ENCODE peak calls at places on chromosomes 1 and 21, in ten cellular contexts. E, A, Z, W, Y, N, X, G, D and F are unnamed samples.
A peak's percentile ranks its signal among the peaks of the same experiment; 100 is the strongest.

GRCh38 chr1:16971330-16972209 is 8.8 kb downstream of the MFAP2 start:
- DNase-seq in E (no peak), A (no peak), Z (no peak), W (peak; percentile 71), Y (no peak), N (peak; percentile 46), X (peak; percentile 51), G (no peak), D (no peak), F (no peak)

GRCh38 chr1:54887665-54888071 is 673 bp upstream of the DHCR24 start:
- DNase-seq in E (no peak), A (peak; percentile 15), Z (no peak), W (peak; percentile 37), Y (peak; percentile 41), N (peak; percentile 61), X (peak; percentile 65), G (no peak), D (no peak), F (no peak)

GRCh38 chr1:39761016-39761415 is 10.1 kb downstream of the OXCT2 start:
- DNase-seq in E (peak; percentile 82), A (no peak), Z (no peak), W (no peak), Y (no peak), N (no peak), X (no peak), G (no peak), D (no peak), F (no peak)

GRCh38 chr1:24437631-24438396 is 22.2 kb downstream of the NIPAL3 start:
- DNase-seq in E (no peak), A (no peak), Z (peak; percentile 14), W (no peak), Y (no peak), N (peak; percentile 34), X (no peak), G (no peak), D (no peak), F (no peak)

GRCh38 chr1:102886638-102887037 is 221.7 kb downstream of the COL11A1 start:
- DNase-seq in E (no peak), A (no peak), Z (no peak), W (no peak), Y (no peak), N (no peak), X (no peak), G (no peak), D (no peak), F (no peak)

GRCh38 chr1:229124471-229125198 is 146.3 kb upstream of the RAB4A start:
- DNase-seq in E (no peak), A (no peak), Z (no peak), W (peak; percentile 35), Y (no peak), N (no peak), X (no peak), G (no peak), D (no peak), F (no peak)

GRCh38 chr1:22502167-22502566 is 50.5 kb downstream of the ZBTB40 start:
- DNase-seq in E (no peak), A (no peak), Z (no peak), W (no peak), Y (no peak), N (no peak), X (no peak), G (no peak), D (no peak), F (no peak)

GRCh38 chr1:198638894-198639319 is at the start of gene PTPRC:
- DNase-seq in E (no peak), A (peak; percentile 88), Z (no peak), W (no peak), Y (no peak), N (no peak), X (no peak), G (no peak), D (no peak), F (peak; percentile 62)

DNA sequence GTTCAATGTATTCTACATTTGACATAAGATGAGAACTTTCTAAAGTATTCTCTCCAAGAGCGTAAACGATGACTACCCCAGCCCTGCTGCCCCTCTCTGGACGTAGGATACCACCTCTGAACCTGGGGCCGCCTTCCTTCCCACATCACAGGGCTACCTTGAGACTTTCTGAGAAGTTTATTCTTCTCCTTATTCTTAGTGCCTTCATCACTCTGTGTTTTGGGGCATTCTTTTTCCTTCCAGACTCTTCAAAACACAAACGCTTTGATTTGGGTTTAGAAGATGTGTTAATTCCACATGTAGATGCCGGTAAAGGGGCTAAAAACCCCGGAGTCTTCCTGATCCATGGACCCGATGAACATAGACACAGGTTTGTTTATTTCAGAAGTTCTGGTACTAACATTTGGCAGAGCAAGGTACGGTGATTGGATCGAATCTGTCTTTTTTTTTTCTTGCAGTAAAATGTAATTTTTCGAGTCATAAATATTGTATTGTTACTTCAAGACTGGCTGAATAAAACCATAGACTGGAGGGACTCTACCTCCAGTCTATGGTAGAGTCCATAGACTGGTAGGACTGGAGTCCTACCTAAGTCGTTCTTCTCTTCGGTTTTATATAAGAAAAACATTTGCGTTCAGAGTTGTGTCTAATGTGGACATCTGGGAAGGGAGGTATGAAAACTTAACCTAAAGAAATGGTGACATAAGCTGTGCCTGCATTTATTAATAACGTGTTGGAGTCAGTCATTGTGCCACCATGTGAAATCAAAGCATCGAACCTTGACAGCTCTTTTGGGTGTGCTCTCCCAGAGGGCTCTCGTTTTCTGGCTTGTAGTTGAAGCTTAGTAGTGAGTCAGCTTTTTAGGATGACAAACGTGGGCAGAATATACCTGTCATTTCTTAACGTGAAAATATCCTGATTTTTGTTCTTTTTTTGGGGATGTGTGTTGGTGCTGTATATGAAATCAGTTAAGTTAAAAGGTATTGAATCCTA is 1.2 kb downstream of the MAN1A2 start:
- DNase-seq in E (no peak), A (peak; percentile 63), Z (no peak), W (peak; percentile 12), Y (no peak), N (no peak), X (peak; percentile 43), G (no peak), D (no peak), F (no peak)
- H3K4me3 ChIP-seq in E (peak overlapping the region; percentile 78), A (peak overlapping the region; percentile 88), Z (peak overlapping the region; percentile 96), W (peak overlapping the region; percentile 83), Y (peak overlapping the region; percentile 65), N (peak overlapping the region; percentile 83), X (peak overlapping the region; percentile 11), G (peak overlapping the region; percentile 79), D (peak overlapping the region; percentile 72), F (peak overlapping the region; percentile 83)

DNA sequence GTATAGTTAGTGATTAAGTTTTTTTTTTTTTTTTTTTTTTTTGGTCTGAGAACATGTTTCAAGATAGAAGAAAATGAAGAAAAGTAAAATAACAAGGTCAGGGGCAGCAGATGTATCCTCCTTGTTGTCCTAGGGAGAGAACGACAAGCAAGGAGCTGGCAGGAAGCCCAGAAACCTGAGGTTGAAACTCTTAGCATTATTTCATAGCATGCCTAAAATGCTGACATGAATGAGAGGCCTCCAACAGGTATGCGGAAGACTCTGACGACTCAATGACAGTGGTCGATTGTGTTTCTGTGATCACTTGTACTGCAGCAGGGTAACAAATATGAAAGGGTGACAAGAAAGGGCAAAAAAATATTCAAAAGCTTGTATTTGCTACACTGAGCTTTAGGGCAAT is 415.9 kb downstream of the PLA2G4A start:
- DNase-seq in E (no peak), A (no peak), Z (no peak), W (peak; percentile 11), Y (peak; percentile 52), N (peak; percentile 13), X (peak; percentile 7), G (no peak), D (no peak), F (peak; percentile 2)
- H3K4me3 ChIP-seq in E (no peak overlapping the region), A (no peak overlapping the region), Z (no peak overlapping the region), W (no peak overlapping the region), Y (no peak overlapping the region), N (no peak overlapping the region), X (no peak overlapping the region), G (no peak overlapping the region), D (no peak overlapping the region), F (no peak overlapping the region)

GRCh38 chr21:42534901-42535378 is 21.3 kb downstream of the SLC37A1 start:
- DNase-seq in E (no peak), A (peak; percentile 88), Z (no peak), W (no peak), Y (no peak), N (no peak), X (no peak), G (no peak), D (no peak), F (no peak)

GRCh38 chr21:42534361-42534900 is 20.8 kb downstream of the SLC37A1 start:
- DNase-seq in E (peak; percentile 85), A (peak; percentile 55), Z (no peak), W (no peak), Y (no peak), N (no peak), X (no peak), G (no peak), D (no peak), F (no peak)

GRCh38 chr21:42533963-42534355 is 20.3 kb downstream of the SLC37A1 start:
- DNase-seq in E (no peak), A (no peak), Z (no peak), W (no peak), Y (no peak), N (no peak), X (no peak), G (no peak), D (no peak), F (no peak)

GRCh38 chr21:42532466-42533181 is 19.0 kb downstream of the SLC37A1 start:
- DNase-seq in E (peak; percentile 89), A (peak; percentile 84), Z (peak; percentile 81), W (no peak), Y (no peak), N (no peak), X (no peak), G (no peak), D (no peak), F (no peak)

GRCh38 chr21:42533306-42533962 is 19.8 kb downstream of the SLC37A1 start:
- DNase-seq in E (peak; percentile 83), A (peak; percentile 32), Z (no peak), W (no peak), Y (no peak), N (no peak), X (no peak), G (no peak), D (no peak), F (no peak)
- H3K4me3 ChIP-seq in E (no peak overlapping the region), A (peak overlapping the region; percentile 80), Z (no peak overlapping the region), W (no peak overlapping the region), Y (no peak overlapping the region), N (no peak overlapping the region), X (no peak overlapping the region), G (no peak overlapping the region), D (no peak overlapping the region), F (no peak overlapping the region)

GRCh38 chr1:109091196-109092193 is 931 bp downstream of the TMEM167B start:
- DNase-seq in E (no peak), A (no peak), Z (no peak), W (peak; percentile 67), Y (no peak), N (peak; percentile 25), X (no peak), G (no peak), D (no peak), F (no peak)

GRCh38 chr1:109099871-109100757 is 9.6 kb downstream of the TMEM167B start:
- DNase-seq in E (peak; percentile 99), A (peak; percentile 99), Z (peak; percentile 98), W (peak; percentile 98), Y (peak; percentile 96), N (peak; percentile 99), X (peak; percentile 99), G (peak; percentile 89), D (no peak), F (peak; percentile 97)

GRCh38 chr1:109090415-109091195 is at the start of gene TMEM167B:
- DNase-seq in E (peak; percentile 98), A (peak; percentile 94), Z (peak; percentile 95), W (peak; percentile 95), Y (peak; percentile 91), N (peak; percentile 96), X (peak; percentile 98), G (peak; percentile 83), D (no peak), F (peak; percentile 85)

GRCh38 chr1:109094377-109094803 is 3.8 kb downstream of the TMEM167B start:
- DNase-seq in E (no peak), A (no peak), Z (no peak), W (no peak), Y (no peak), N (no peak), X (no peak), G (no peak), D (no peak), F (no peak)

GRCh38 chr1:109096110-109096509 is 5.5 kb downstream of the TMEM167B start:
- DNase-seq in E (no peak), A (no peak), Z (no peak), W (no peak), Y (no peak), N (no peak), X (no peak), G (no peak), D (no peak), F (no peak)
- H3K4me3 ChIP-seq in E (no peak overlapping the region), A (no peak overlapping the region), Z (no peak overlapping the region), W (no peak overlapping the region), Y (no peak overlapping the region), N (no peak overlapping the region), X (no peak overlapping the region), G (no peak overlapping the region), D (no peak overlapping the region), F (no peak overlapping the region)